ENCODE peak calls at places on chromosomes 11 and 22, in six cellular contexts. U is mesenchymal stem cell, L is neuronal stem cell, B is H1, Y is IMR-90, M is trophoblast cell. O is an unnamed sample.

GRCh38 chr11:8267831-8268529 is 4.3 kb upstream of the LMO1 start:
- DNase-seq in U (no peak), L (no peak), B (peak; percentile 73), Y (no peak), M (peak; percentile 21), O (no peak)

GRCh38 chr22:49242480-49242879 is 585.2 kb downstream of the BRD1 start:
- DNase-seq in U (no peak), L (no peak), B (no peak), Y (no peak), M (no peak), O (peak; percentile 4)

GRCh38 chr11:34747261-34747660 is 126.4 kb downstream of the EHF start:
- DNase-seq in U (no peak), L (no peak), B (no peak), Y (no peak), M (no peak), O (no peak)

GRCh38 chr11:71458146-71459070 is 5.4 kb downstream of the NADSYN1 start:
- DNase-seq in U (no peak), L (no peak), B (no peak), Y (no peak), M (peak; percentile 91), O (no peak)

GRCh38 chr11:74725701-74726100 is 5.5 kb downstream of the CHRDL2 start:
- DNase-seq in U (peak; percentile 62), L (no peak), B (no peak), Y (peak; percentile 92), M (no peak), O (no peak)

GRCh38 chr11:32353884-32354283 is 81.5 kb downstream of the WT1 start:
- DNase-seq in U (no peak), L (no peak), B (no peak), Y (no peak), M (no peak), O (no peak)

GRCh38 chr11:108589136-108589535 is 4.4 kb downstream of the EXPH5 start:
- DNase-seq in U (no peak), L (no peak), B (no peak), Y (no peak), M (no peak), O (no peak)

GRCh38 chr11:64292458-64293254 is 1.6 kb downstream of the KCNK4 start:
- DNase-seq in U (no peak), L (no peak), B (peak; percentile 68), Y (no peak), M (no peak), O (no peak)

GRCh38 chr22:38452373-38453064 is 2.5 kb downstream of the KCNJ4 start:
- DNase-seq in U (no peak), L (no peak), B (no peak), Y (peak; percentile 26), M (no peak), O (no peak)

GRCh38 chr11:11284481-11284880 is 68.6 kb downstream of the CSNK2A3 start:
- DNase-seq in U (no peak), L (no peak), B (no peak), Y (no peak), M (no peak), O (no peak)

GRCh38 chr11:105799728-105800462 is 190.0 kb downstream of the GRIA4 start:
- DNase-seq in U (no peak), L (no peak), B (no peak), Y (no peak), M (no peak), O (no peak)

GRCh38 chr22:45455621-45456020 is 42.1 kb downstream of the RIBC2 start:
- DNase-seq in U (no peak), L (no peak), B (no peak), Y (no peak), M (peak; percentile 53), O (no peak)

GRCh38 chr11:134685981-134686380 is 273.9 kb upstream of the B3GAT1 start:
- DNase-seq in U (no peak), L (no peak), B (no peak), Y (no peak), M (no peak), O (no peak)

GRCh38 chr11:5689551-5689983 is at the start of gene TRIM22:
- DNase-seq in U (peak; percentile 73), L (no peak), B (no peak), Y (peak; percentile 71), M (peak; percentile 44), O (peak; percentile 52)

GRCh38 chr22:48492371-48493320 is 1335.0 kb downstream of the BRD1 start:
- DNase-seq in U (peak; percentile 65), L (peak; percentile 67), B (peak; percentile 70), Y (peak; percentile 57), M (peak; percentile 53), O (peak; percentile 78)

GRCh38 chr11:107591446-107592236 is 694 bp downstream of the ELMOD1 start:
- DNase-seq in U (peak; percentile 36), L (peak; percentile 29), B (peak; percentile 71), Y (no peak), M (peak; percentile 24), O (peak; percentile 45)

GRCh38 chr11:9732453-9732852 is 68.6 kb downstream of the SWAP70 start:
- DNase-seq in U (no peak), L (no peak), B (no peak), Y (no peak), M (no peak), O (no peak)

GRCh38 chr22:47190957-47191323 is 428.5 kb downstream of the TBC1D22A start:
- DNase-seq in U (no peak), L (no peak), B (no peak), Y (no peak), M (no peak), O (no peak)

GRCh38 chr11:26474401-26474800 is 97.7 kb downstream of the MUC15 start:
- DNase-seq in U (no peak), L (no peak), B (no peak), Y (no peak), M (no peak), O (no peak)

GRCh38 chr22:21444701-21445436 is 22.3 kb upstream of the TMEM191C start:
- DNase-seq in U (no peak), L (no peak), B (peak; percentile 41), Y (no peak), M (peak; percentile 13), O (peak; percentile 22)

GRCh38 chr22:17953147-17953546 is 71.2 kb downstream of the MICAL3 start:
- DNase-seq in U (no peak), L (no peak), B (no peak), Y (no peak), M (no peak), O (no peak)

GRCh38 chr11:35012467-35013191 is 96.2 kb downstream of the PDHX start:
- DNase-seq in U (no peak), L (no peak), B (no peak), Y (no peak), M (no peak), O (no peak)

DNA sequence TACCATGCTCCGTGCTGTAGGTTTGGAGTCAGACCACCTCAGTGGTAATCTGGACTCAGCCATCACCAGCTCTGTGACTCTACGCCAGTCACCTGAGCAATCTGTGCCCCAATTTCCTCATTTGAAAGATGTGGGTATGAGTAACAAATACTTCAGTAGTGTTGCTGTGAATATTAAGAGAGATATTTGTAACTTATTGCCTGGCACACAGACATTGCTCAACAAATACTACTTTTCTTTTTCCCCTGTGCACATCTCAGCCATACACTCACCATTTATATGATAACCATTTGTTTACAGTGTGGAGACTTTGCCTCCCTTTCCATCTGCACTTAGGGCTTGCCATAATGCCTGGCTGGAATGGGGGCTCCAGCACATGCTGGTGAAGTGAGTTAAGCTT is 89.7 kb upstream of the CLPB start:
- DNase-seq in U (no peak), L (no peak), B (no peak), Y (no peak), M (no peak), O (no peak)
- H3K14ac ChIP-seq in U (no peak overlapping the region), L (no peak overlapping the region), B (no peak overlapping the region), Y (no peak overlapping the region), M (no peak overlapping the region), O (no peak overlapping the region)

DNA sequence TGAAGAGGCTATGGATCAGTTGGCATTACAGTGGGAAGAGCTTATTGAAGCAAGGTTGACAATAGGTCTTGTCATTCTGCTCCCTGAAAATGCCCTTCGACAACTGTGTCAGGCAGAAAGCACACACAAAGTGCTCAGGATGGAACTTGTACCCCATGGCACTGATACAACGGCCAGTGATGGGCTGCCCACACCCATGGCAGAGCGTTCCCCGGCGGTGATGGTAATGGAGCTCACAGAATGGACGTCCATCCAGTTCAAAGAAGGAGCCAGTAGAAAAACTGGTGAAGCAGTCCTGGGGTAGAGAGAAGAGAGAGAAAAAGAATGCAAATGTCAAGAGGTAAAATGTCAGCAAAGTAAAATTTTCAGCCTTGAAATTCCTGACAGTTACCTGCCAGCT is 19.5 kb upstream of the OR5B21 start:
- DNase-seq in U (no peak), L (no peak), B (no peak), Y (no peak), M (peak; percentile 18), O (no peak)
- H3K23ac ChIP-seq in U (no peak overlapping the region), L (no peak overlapping the region), B (no peak overlapping the region), Y (no peak overlapping the region), M (no peak overlapping the region), O (no peak overlapping the region)

GRCh38 chr11:73099512-73100266 is 42.4 kb downstream of the FCHSD2 start:
- DNase-seq in U (no peak), L (no peak), B (no peak), Y (no peak), M (no peak), O (peak; percentile 38)
- H3K14ac ChIP-seq in U (no peak overlapping the region), L (no peak overlapping the region), B (no peak overlapping the region), Y (no peak overlapping the region), M (no peak overlapping the region), O (peak overlapping the region; percentile 41)

GRCh38 chr11:13294771-13295579 is 17.4 kb downstream of the BMAL1 start:
- DNase-seq in U (no peak), L (no peak), B (no peak), Y (no peak), M (no peak), O (no peak)
- H3K23ac ChIP-seq in U (no peak overlapping the region), L (no peak overlapping the region), B (no peak overlapping the region), Y (no peak overlapping the region), M (no peak overlapping the region), O (no peak overlapping the region)

GRCh38 chr11:62816567-62816966 is 11.3 kb upstream of the NXF1 start:
- DNase-seq in U (no peak), L (no peak), B (no peak), Y (no peak), M (no peak), O (no peak)
- H3K14ac ChIP-seq in U (no peak overlapping the region), L (no peak overlapping the region), B (no peak overlapping the region), Y (no peak overlapping the region), M (no peak overlapping the region), O (no peak overlapping the region)

GRCh38 chr11:36375348-36376314 is 79.5 kb downstream of the PRR5L start:
- DNase-seq in U (no peak), L (peak; percentile 26), B (peak; percentile 64), Y (no peak), M (no peak), O (peak; percentile 47)
- H3K23ac ChIP-seq in U (no peak overlapping the region), L (no peak overlapping the region), B (no peak overlapping the region), Y (no peak overlapping the region), M (no peak overlapping the region), O (no peak overlapping the region)